ENCODE peak calls at places on chromosomes 11 and 22, in six cellular contexts. One of them, this sample, is unnamed.

GRCh38 chr22:29907753-29908515 is 25.0 kb downstream of the MTMR3 start:
- DNase-seq in SK-N-SH: peak
- DNase-seq in HepG2: peak
- DNase-seq in GM12878: no peak
- DNase-seq in HL-60: peak
- DNase-seq in H1: no peak
- DNase-seq in this sample: peak

GRCh38 chr22:20084547-20085413 is 4.7 kb downstream of the DGCR8 start:
- DNase-seq in SK-N-SH: peak
- DNase-seq in HepG2: peak
- DNase-seq in GM12878: no peak
- DNase-seq in HL-60: no peak
- DNase-seq in H1: peak
- DNase-seq in this sample: peak

GRCh38 chr11:108863528-108863927 is 198.7 kb downstream of the DDX10 start:
- DNase-seq in SK-N-SH: no peak
- DNase-seq in HepG2: no peak
- DNase-seq in GM12878: no peak
- DNase-seq in HL-60: no peak
- DNase-seq in H1: no peak
- DNase-seq in this sample: no peak

GRCh38 chr22:39182478-39183030 is 30.1 kb upstream of the CBX7 start:
- DNase-seq in SK-N-SH: no peak
- DNase-seq in HepG2: no peak
- DNase-seq in GM12878: no peak
- DNase-seq in HL-60: no peak
- DNase-seq in H1: no peak
- DNase-seq in this sample: no peak

GRCh38 chr11:18521123-18521522 is 5.6 kb downstream of the TSG101 start:
- DNase-seq in SK-N-SH: no peak
- DNase-seq in HepG2: no peak
- DNase-seq in GM12878: no peak
- DNase-seq in HL-60: no peak
- DNase-seq in H1: no peak
- DNase-seq in this sample: no peak

GRCh38 chr11:122180435-122180834 is 64.4 kb upstream of the BLID start:
- DNase-seq in SK-N-SH: no peak
- DNase-seq in HepG2: no peak
- DNase-seq in GM12878: no peak
- DNase-seq in HL-60: no peak
- DNase-seq in H1: no peak
- DNase-seq in this sample: no peak

GRCh38 chr11:85826096-85826855 is 15.3 kb upstream of the SYTL2 start:
- DNase-seq in SK-N-SH: peak
- DNase-seq in HepG2: no peak
- DNase-seq in GM12878: no peak
- DNase-seq in HL-60: no peak
- DNase-seq in H1: no peak
- DNase-seq in this sample: no peak

GRCh38 chr11:71144010-71144409 is 108.4 kb downstream of the SHANK2 start:
- DNase-seq in SK-N-SH: no peak
- DNase-seq in HepG2: no peak
- DNase-seq in GM12878: no peak
- DNase-seq in HL-60: no peak
- DNase-seq in H1: no peak
- DNase-seq in this sample: peak

GRCh38 chr11:19715373-19715772 is 2.7 kb downstream of the NAV2 start:
- DNase-seq in SK-N-SH: no peak
- DNase-seq in HepG2: no peak
- DNase-seq in GM12878: no peak
- DNase-seq in HL-60: no peak
- DNase-seq in H1: no peak
- DNase-seq in this sample: no peak

GRCh38 chr11:9757809-9758675 is 94.2 kb downstream of the SWAP70 start:
- DNase-seq in SK-N-SH: peak
- DNase-seq in HepG2: peak
- DNase-seq in GM12878: no peak
- DNase-seq in HL-60: peak
- DNase-seq in H1: peak
- DNase-seq in this sample: peak

GRCh38 chr22:29309332-29310064 is 3.0 kb downstream of the GAS2L1 start:
- DNase-seq in SK-N-SH: peak
- DNase-seq in HepG2: no peak
- DNase-seq in GM12878: no peak
- DNase-seq in HL-60: no peak
- DNase-seq in H1: no peak
- DNase-seq in this sample: peak

GRCh38 chr11:60069471-60069870 is 13.0 kb downstream of the MS4A3 start:
- DNase-seq in SK-N-SH: no peak
- DNase-seq in HepG2: no peak
- DNase-seq in GM12878: no peak
- DNase-seq in HL-60: no peak
- DNase-seq in H1: no peak
- DNase-seq in this sample: no peak

GRCh38 chr11:72940417-72940816 is 126.2 kb downstream of the ATG16L2 start:
- DNase-seq in SK-N-SH: no peak
- DNase-seq in HepG2: no peak
- DNase-seq in GM12878: no peak
- DNase-seq in HL-60: no peak
- DNase-seq in H1: no peak
- DNase-seq in this sample: no peak

GRCh38 chr11:88357323-88358039 is 19.9 kb upstream of the CTSC start:
- DNase-seq in SK-N-SH: no peak
- DNase-seq in HepG2: no peak
- DNase-seq in GM12878: peak
- DNase-seq in HL-60: no peak
- DNase-seq in H1: no peak
- DNase-seq in this sample: peak

GRCh38 chr11:132771746-132772145 is 760.6 kb downstream of the OPCML start:
- DNase-seq in SK-N-SH: no peak
- DNase-seq in HepG2: no peak
- DNase-seq in GM12878: no peak
- DNase-seq in HL-60: no peak
- DNase-seq in H1: no peak
- DNase-seq in this sample: no peak

GRCh38 chr11:87425943-87426342 is 388.2 kb downstream of the TMEM135 start:
- DNase-seq in SK-N-SH: no peak
- DNase-seq in HepG2: no peak
- DNase-seq in GM12878: no peak
- DNase-seq in HL-60: no peak
- DNase-seq in H1: no peak
- DNase-seq in this sample: no peak

GRCh38 chr11:119509969-119510401 is 87.0 kb upstream of the THY1 start:
- DNase-seq in SK-N-SH: no peak
- DNase-seq in HepG2: no peak
- DNase-seq in GM12878: peak
- DNase-seq in HL-60: peak
- DNase-seq in H1: no peak
- DNase-seq in this sample: peak

GRCh38 chr11:80593981-80594380 is 1153.2 kb upstream of the TENM4 start:
- DNase-seq in SK-N-SH: no peak
- DNase-seq in HepG2: peak
- DNase-seq in GM12878: no peak
- DNase-seq in HL-60: no peak
- DNase-seq in H1: no peak
- DNase-seq in this sample: no peak
- TF ChIP-seq GABPA in SK-N-SH: no peak
- TF ChIP-seq GABPA in HepG2: no peak
- TF ChIP-seq GABPA in GM12878: no peak
- TF ChIP-seq GABPA in HL-60: no peak
- TF ChIP-seq GABPA in H1: no peak
- TF ChIP-seq GABPA in this sample: no peak

GRCh38 chr11:106770489-106771100 is 247.7 kb downstream of the GUCY1A2 start:
- DNase-seq in SK-N-SH: no peak
- DNase-seq in HepG2: no peak
- DNase-seq in GM12878: no peak
- DNase-seq in HL-60: no peak
- DNase-seq in H1: no peak
- DNase-seq in this sample: no peak
- TF ChIP-seq GABPA in SK-N-SH: no peak
- TF ChIP-seq GABPA in HepG2: no peak
- TF ChIP-seq GABPA in GM12878: no peak
- TF ChIP-seq GABPA in HL-60: no peak
- TF ChIP-seq GABPA in H1: no peak
- TF ChIP-seq GABPA in this sample: no peak

GRCh38 chr11:1652026-1652425 is 22.5 kb downstream of the KRTAP5-5 start:
- DNase-seq in SK-N-SH: peak
- DNase-seq in HepG2: no peak
- DNase-seq in GM12878: no peak
- DNase-seq in HL-60: no peak
- DNase-seq in H1: no peak
- DNase-seq in this sample: no peak
- TF ChIP-seq GABPA in SK-N-SH: no peak
- TF ChIP-seq GABPA in HepG2: no peak
- TF ChIP-seq GABPA in GM12878: no peak
- TF ChIP-seq GABPA in HL-60: no peak
- TF ChIP-seq GABPA in H1: no peak
- TF ChIP-seq GABPA in this sample: no peak

GRCh38 chr11:75380245-75380644 is 19.1 kb upstream of the RPS3 start:
- DNase-seq in SK-N-SH: no peak
- DNase-seq in HepG2: no peak
- DNase-seq in GM12878: no peak
- DNase-seq in HL-60: no peak
- DNase-seq in H1: no peak
- DNase-seq in this sample: no peak

GRCh38 chr11:75376175-75376574 is 23.1 kb upstream of the RPS3 start:
- DNase-seq in SK-N-SH: no peak
- DNase-seq in HepG2: no peak
- DNase-seq in GM12878: no peak
- DNase-seq in HL-60: no peak
- DNase-seq in H1: no peak
- DNase-seq in this sample: peak

GRCh38 chr11:75374646-75375045 is 23.2 kb upstream of the ARRB1 start:
- DNase-seq in SK-N-SH: no peak
- DNase-seq in HepG2: no peak
- DNase-seq in GM12878: no peak
- DNase-seq in HL-60: no peak
- DNase-seq in H1: no peak
- DNase-seq in this sample: no peak

GRCh38 chr11:75371930-75372876 is 20.7 kb upstream of the ARRB1 start:
- DNase-seq in SK-N-SH: no peak
- DNase-seq in HepG2: peak
- DNase-seq in GM12878: no peak
- DNase-seq in HL-60: no peak
- DNase-seq in H1: no peak
- DNase-seq in this sample: no peak

GRCh38 chr11:75375626-75376025 is 23.7 kb upstream of the RPS3 start:
- DNase-seq in SK-N-SH: no peak
- DNase-seq in HepG2: no peak
- DNase-seq in GM12878: no peak
- DNase-seq in HL-60: no peak
- DNase-seq in H1: no peak
- DNase-seq in this sample: no peak
- TF ChIP-seq GABPA in SK-N-SH: no peak
- TF ChIP-seq GABPA in HepG2: no peak
- TF ChIP-seq GABPA in GM12878: no peak
- TF ChIP-seq GABPA in HL-60: no peak
- TF ChIP-seq GABPA in H1: no peak
- TF ChIP-seq GABPA in this sample: no peak